ENCODE peak calls at places on chromosomes 16 and 17, in five cellular contexts. I, W, J, P and S are unnamed samples.
A peak's percentile ranks its signal among the peaks of the same experiment; 100 is the strongest.

GRCh38 chr16:24838554-24839266 is 7.1 kb upstream of the SLC5A11 start:
- DNase-seq in I (peak; percentile 59), J (no peak), P (peak; percentile 36), W (no peak), S (peak; percentile 14)

GRCh38 chr16:15691046-15691445 is 41.0 kb downstream of the NDE1 start:
- DNase-seq in W (no peak), I (no peak), P (no peak), J (no peak), S (no peak)

GRCh38 chr17:67441052-67441738 is 64.1 kb downstream of the PITPNC1 start:
- DNase-seq in W (peak; percentile 85), J (peak; percentile 97), P (peak; percentile 48), I (peak; percentile 61), S (peak; percentile 90)

GRCh38 chr16:89373355-89374110 is 116.8 kb downstream of the ANKRD11 start:
- DNase-seq in P (peak; percentile 57), I (no peak), W (no peak), J (no peak), S (no peak)

GRCh38 chr17:36942631-36943125 is 5.4 kb downstream of the LHX1 start:
- DNase-seq in I (no peak), P (peak; percentile 5), W (no peak), J (no peak), S (no peak)

GRCh38 chr17:30920282-30920681 is 1.5 kb upstream of the ADAP2 start:
- DNase-seq in P (no peak), I (no peak), J (no peak), W (no peak), S (no peak)

GRCh38 chr17:80758793-80759673 is 214.4 kb downstream of the RPTOR start:
- DNase-seq in P (no peak), I (no peak), W (no peak), J (peak; percentile 62), S (no peak)

GRCh38 chr16:30903596-30903995 is 7.2 kb downstream of the CTF1 start:
- DNase-seq in W (peak; percentile 38), J (no peak), P (peak; percentile 5), I (no peak), S (peak; percentile 93)

GRCh38 chr16:77462894-77463293 is 28.1 kb upstream of the ADAMTS18 start:
- DNase-seq in P (no peak), J (no peak), W (no peak), I (no peak), S (no peak)

GRCh38 chr16:89343501-89344291 is 126.2 kb downstream of the ZNF778 start:
- DNase-seq in P (peak; percentile 69), J (peak; percentile 18), I (no peak), W (no peak), S (no peak)

GRCh38 chr16:56191807-56192643 is 736 bp downstream of the GNAO1 start:
- DNase-seq in I (no peak), W (no peak), P (peak; percentile 13), J (no peak), S (no peak)

GRCh38 chr16:102060-102855 is 24.2 kb downstream of the MPG start:
- DNase-seq in J (no peak), W (no peak), P (no peak), I (no peak), S (no peak)

GRCh38 chr16:71288570-71288889 is 672 bp downstream of the CMTR2 start:
- DNase-seq in P (peak; percentile 35), J (no peak), W (no peak), I (no peak), S (peak; percentile 5)

GRCh38 chr16:89191033-89191900 is 9.1 kb downstream of the SLC22A31 start:
- DNase-seq in I (no peak), J (peak; percentile 36), W (no peak), P (peak; percentile 8), S (no peak)

GRCh38 chr16:31344712-31345111 is 10.3 kb upstream of the ITGAX start:
- DNase-seq in P (no peak), W (no peak), I (no peak), J (no peak), S (no peak)

GRCh38 chr16:2046125-2046888 is 1.3 kb downstream of the NTHL1 start:
- DNase-seq in I (no peak), J (no peak), W (no peak), P (no peak), S (no peak)

GRCh38 chr17:18368948-18369347 is 5.6 kb upstream of the SHMT1 start:
- DNase-seq in P (no peak), I (no peak), W (no peak), J (no peak), S (no peak)

GRCh38 chr16:74296465-74297295 is at the start of gene PSMD7:
- DNase-seq in P (peak; percentile 95), I (peak; percentile 93), W (peak; percentile 90), J (peak; percentile 91), S (peak; percentile 96)

GRCh38 chr17:47286198-47286914 is 32.7 kb downstream of the ITGB3 start:
- DNase-seq in I (no peak), P (no peak), J (no peak), W (peak; percentile 18), S (no peak)

GRCh38 chr16:14284371-14284770 is 213.3 kb downstream of the MRTFB start:
- DNase-seq in W (peak; percentile 42), I (no peak), J (no peak), P (no peak), S (no peak)

GRCh38 chr16:87880117-87880696 is 10.9 kb upstream of the SLC7A5 start:
- DNase-seq in P (no peak), J (no peak), I (no peak), W (no peak), S (no peak)

GRCh38 chr16:54007504-54007903 is 279.1 kb downstream of the IRX3 start:
- DNase-seq in J (no peak), W (no peak), I (no peak), P (no peak), S (no peak)

GRCh38 chr17:79438045-79438444 is 172.8 kb downstream of the RBFOX3 start:
- DNase-seq in P (no peak), W (no peak), J (no peak), I (no peak), S (no peak)

GRCh38 chr16:49969356-49970030 is 55.5 kb upstream of the CNEP1R1 start:
- DNase-seq in I (no peak), P (peak; percentile 54), J (no peak), W (no peak), S (no peak)

GRCh38 chr16:57562066-57562465 is 19.6 kb downstream of the ADGRG5 start:
- DNase-seq in J (no peak), I (no peak), P (no peak), W (no peak), S (no peak)

GRCh38 chr17:14091367-14091766 is 22.1 kb downstream of the COX10 start:
- DNase-seq in P (no peak), W (no peak), J (no peak), I (no peak), S (no peak)

GRCh38 chr17:81541123-81541522 is 11.0 kb downstream of the FAAP100 start:
- DNase-seq in P (no peak), I (no peak), J (no peak), W (no peak), S (no peak)

GRCh38 chr16:84716740-84717139 is 16.9 kb downstream of the USP10 start:
- DNase-seq in W (no peak), I (no peak), P (no peak), J (no peak), S (no peak)

GRCh38 chr16:84715854-84716253 is 16.1 kb downstream of the USP10 start:
- DNase-seq in I (no peak), P (no peak), W (no peak), J (no peak), S (no peak)

GRCh38 chr16:84722068-84722467 is 22.3 kb downstream of the USP10 start:
- DNase-seq in W (no peak), I (no peak), J (no peak), P (no peak), S (no peak)

GRCh38 chr16:84717484-84717883 is 17.7 kb downstream of the USP10 start:
- DNase-seq in J (no peak), W (no peak), P (no peak), I (no peak), S (no peak)

GRCh38 chr16:84720180-84720579 is 20.4 kb downstream of the USP10 start:
- DNase-seq in W (no peak), P (peak; percentile 48), J (no peak), I (no peak), S (peak; percentile 89)
- H3K4me1 ChIP-seq in W (peaks cover 34% of the 10 kb centered on the region), P (peaks cover 21% of the 10 kb centered on the region), J (peaks cover 26% of the 10 kb centered on the region), I (peaks cover 4% of the 10 kb centered on the region), S (peaks cover 65% of the 10 kb centered on the region)

GRCh38 chr16:78501744-78502143 is 402.3 kb downstream of the WWOX start:
- DNase-seq in J (no peak), P (no peak), I (no peak), W (no peak), S (no peak)

GRCh38 chr16:78503501-78504110 is 404.2 kb downstream of the WWOX start:
- DNase-seq in W (peak; percentile 39), P (peak; percentile 85), I (peak; percentile 55), J (peak; percentile 54), S (peak; percentile 33)

GRCh38 chr16:78505544-78506371 is 406.3 kb downstream of the WWOX start:
- DNase-seq in I (peak; percentile 17), J (no peak), W (no peak), P (peak; percentile 23), S (no peak)

GRCh38 chr16:78506372-78507193 is 407.1 kb downstream of the WWOX start:
- DNase-seq in P (peak; percentile 30), J (no peak), I (no peak), W (no peak), S (no peak)

DNA sequence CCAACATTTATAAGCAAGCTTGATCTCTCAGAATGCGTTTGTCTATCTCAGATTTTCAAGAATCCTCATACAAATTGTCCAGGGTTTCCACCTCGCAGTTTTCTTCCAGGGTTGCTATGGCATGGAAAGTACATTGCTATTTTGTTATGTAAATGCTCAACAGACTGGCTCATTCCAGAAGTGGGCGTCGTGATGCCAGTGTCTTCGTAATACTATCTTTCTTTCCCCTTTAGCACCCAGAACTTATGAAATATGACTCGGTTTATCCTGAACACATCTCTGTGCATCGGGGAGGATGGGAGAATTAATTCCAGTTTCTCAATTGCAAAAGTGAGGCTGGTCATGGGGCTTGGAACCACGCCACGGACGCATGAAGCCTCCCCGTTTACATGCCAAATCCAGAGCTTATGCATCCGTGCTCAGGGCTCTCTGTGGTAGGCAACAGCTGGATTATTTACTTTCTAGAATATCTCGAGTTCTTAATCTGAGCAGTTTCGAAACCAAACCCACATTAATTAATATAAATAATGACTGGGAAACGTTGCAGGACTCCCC is 405.0 kb downstream of the WWOX start:
- DNase-seq in W (no peak), I (no peak), J (no peak), P (peak; percentile 12), S (no peak)
- H3K4me3 ChIP-seq in W (no peak overlapping the region), I (no peak overlapping the region), J (no peak overlapping the region), P (no peak overlapping the region), S (no peak overlapping the region)

GRCh38 chr16:67861877-67862276 is 11.0 kb upstream of the EDC4 start:
- DNase-seq in P (no peak), J (no peak), W (no peak), I (no peak), S (no peak)
- H3K4me1 ChIP-seq in P (peaks cover 14% of the 10 kb centered on the region), J (peaks cover 20% of the 10 kb centered on the region), W (no peaks in the 10 kb centered on the region), I (peaks cover 7% of the 10 kb centered on the region), S (no peaks in the 10 kb centered on the region)

DNA sequence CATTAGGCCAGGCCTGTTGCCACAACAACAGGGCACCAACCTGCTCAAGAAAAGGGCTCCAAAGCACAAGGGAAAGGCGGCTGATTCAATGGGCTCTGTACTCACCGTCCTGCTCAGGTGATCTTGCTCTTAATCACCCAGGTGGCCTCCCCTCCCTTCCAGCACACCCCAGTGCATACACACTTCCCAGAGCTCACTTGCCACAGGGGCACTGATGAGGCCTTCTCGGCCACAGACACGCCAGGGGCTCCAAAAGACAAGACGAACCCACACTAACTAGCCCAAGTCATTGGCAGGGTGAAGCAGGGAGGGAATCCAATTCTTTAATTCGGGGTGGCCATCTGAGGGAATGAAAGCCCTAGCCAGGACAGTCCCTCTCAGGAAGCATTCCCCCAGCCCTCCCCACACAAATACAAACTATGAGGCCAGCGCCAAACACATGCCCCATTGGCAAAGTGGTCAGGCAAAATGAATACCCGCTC is 1.4 kb downstream of the MYO18A start:
- DNase-seq in W (no peak), P (peak; percentile 73), I (peak; percentile 77), J (no peak), S (no peak)
- H3K4me3 ChIP-seq in W (no peak overlapping the region), P (no peak overlapping the region), I (peak overlapping the region; percentile 73), J (no peak overlapping the region), S (no peak overlapping the region)